ENCODE peak calls at places on chromosomes 1 and 21, in four cellular contexts. L is colonic mucosa, P is NCI-H2081, K is psoas muscle. H is an unnamed sample.

GRCh38 chr1:83999316-83999819 is 436 bp upstream of the TTLL7 start:
- DNase-seq in K (peak; percentile 85), L (peak; percentile 82), P (peak; percentile 93), H (peak; percentile 78)

GRCh38 chr1:111921948-111922347 is 67.5 kb downstream of the KCND3 start:
- DNase-seq in P (no peak), K (no peak), L (no peak), H (no peak)

GRCh38 chr1:16248603-16249534 is 11.9 kb upstream of the CPLANE2 start:
- DNase-seq in P (peak; percentile 99), L (peak; percentile 81), K (peak; percentile 94), H (peak; percentile 83)

GRCh38 chr1:221829327-221830011 is 87.6 kb upstream of the DUSP10 start:
- DNase-seq in P (no peak), L (no peak), K (no peak), H (no peak)

GRCh38 chr1:31306278-31306677 is 9.4 kb downstream of the ZCCHC17 start:
- DNase-seq in P (no peak), L (no peak), K (no peak), H (no peak)

GRCh38 chr1:225460737-225461532 is 33.1 kb upstream of the LBR start:
- DNase-seq in P (no peak), K (peak; percentile 28), L (no peak), H (no peak)

GRCh38 chr21:44946254-44947041 is 6.6 kb downstream of the SLX9 start:
- DNase-seq in L (no peak), P (no peak), K (peak; percentile 50), H (no peak)

GRCh38 chr1:1136547-1137230 is 20.8 kb upstream of the C1orf159 start:
- DNase-seq in K (no peak), L (peak; percentile 91), P (peak; percentile 92), H (peak; percentile 91)

GRCh38 chr1:29310616-29311180 is 74.4 kb downstream of the PTPRU start:
- DNase-seq in K (no peak), L (no peak), P (no peak), H (no peak)

GRCh38 chr1:1403543-1404112 is 3.5 kb downstream of the MRPL20 start:
- DNase-seq in P (no peak), K (no peak), L (no peak), H (no peak)

GRCh38 chr1:196324345-196324744 is 283.9 kb downstream of the KCNT2 start:
- DNase-seq in P (peak; percentile 51), K (no peak), L (no peak), H (no peak)

GRCh38 chr1:31623365-31623764 is 5.9 kb downstream of the HCRTR1 start:
- DNase-seq in L (no peak), P (no peak), K (no peak), H (no peak)

GRCh38 chr1:12179111-12179519 is 12.3 kb downstream of the TNFRSF1B start:
- DNase-seq in K (no peak), L (no peak), P (no peak), H (peak; percentile 41)